ENCODE peak calls at places on chromosomes 12 and 14, in five cellular contexts. B, R, T, H and L are unnamed samples.

GRCh38 chr12:27981874-27982273 is 9.3 kb upstream of the PTHLH start:
- DNase-seq in R (no peak), B (no peak), T (no peak), H (no peak), L (no peak)

GRCh38 chr14:93946104-93946503 is 19.0 kb downstream of the FAM181A start:
- DNase-seq in H (no peak), T (no peak), R (no peak), B (no peak), L (no peak)

GRCh38 chr12:126663304-126664094 is 1598.3 kb downstream of the AACS start:
- DNase-seq in T (peak; percentile 1), B (no peak), H (no peak), R (no peak), L (no peak)

GRCh38 chr12:81598205-81598604 is 160.9 kb downstream of the PPFIA2 start:
- DNase-seq in B (no peak), T (no peak), H (no peak), R (no peak), L (no peak)

GRCh38 chr12:121917950-121918678 is at the start of gene CFAP251:
- DNase-seq in T (no peak), H (peak; percentile 86), B (peak; percentile 98), R (peak; percentile 94), L (peak; percentile 97)

GRCh38 chr14:104240426-104241157 is 102.2 kb downstream of the KIF26A start:
- DNase-seq in H (no peak), T (no peak), R (no peak), B (peak; percentile 24), L (no peak)

GRCh38 chr12:122880668-122881067 is 15.3 kb downstream of the VPS37B start:
- DNase-seq in T (no peak), R (no peak), B (peak; percentile 86), H (no peak), L (peak; percentile 60)

GRCh38 chr14:104792945-104793702 is 2.4 kb downstream of the AKT1 start:
- DNase-seq in H (no peak), T (no peak), B (no peak), R (no peak), L (no peak)

GRCh38 chr12:42372154-42372791 is 46.3 kb downstream of the PPHLN1 start:
- DNase-seq in B (no peak), T (peak; percentile 85), R (peak; percentile 25), H (peak; percentile 11), L (peak; percentile 32)

GRCh38 chr14:104121142-104121541 is 17.2 kb upstream of the KIF26A start:
- DNase-seq in B (no peak), H (no peak), R (no peak), T (no peak), L (no peak)

GRCh38 chr14:70808023-70808401 is 1.3 kb downstream of the MAP3K9 start:
- DNase-seq in R (peak; percentile 45), B (peak; percentile 50), H (peak; percentile 15), T (no peak), L (no peak)

GRCh38 chr12:105223884-105224283 is 12.1 kb downstream of the APPL2 start:
- DNase-seq in T (no peak), H (no peak), R (no peak), B (no peak), L (no peak)

GRCh38 chr14:102827716-102828115 is 50.5 kb downstream of the TRAF3 start:
- DNase-seq in H (no peak), R (no peak), T (no peak), B (no peak), L (no peak)

GRCh38 chr14:59268011-59268410 is 79.5 kb downstream of the DAAM1 start:
- DNase-seq in R (no peak), B (no peak), H (no peak), T (no peak), L (no peak)

GRCh38 chr14:75542585-75543091 is 20.4 kb downstream of the BATF start:
- DNase-seq in R (peak; percentile 79), H (peak; percentile 57), B (no peak), T (peak; percentile 77), L (peak; percentile 33)

GRCh38 chr14:20494935-20495766 is 10.2 kb upstream of the RNASE10 start:
- DNase-seq in R (no peak), H (no peak), B (no peak), T (peak; percentile 47), L (no peak)

GRCh38 chr14:70096866-70097265 is 91.9 kb downstream of the SLC8A3 start:
- DNase-seq in H (no peak), B (no peak), T (no peak), R (no peak), L (no peak)

GRCh38 chr14:101969480-101969879 is 5.1 kb downstream of the DYNC1H1 start:
- DNase-seq in T (no peak), B (no peak), R (no peak), H (no peak), L (no peak)

GRCh38 chr14:99598774-99599173 is 5.2 kb downstream of the CCDC85C start:
- DNase-seq in R (no peak), B (no peak), H (no peak), T (no peak), L (no peak)

GRCh38 chr12:102956738-102957338 is 636 bp upstream of the ASCL1 start:
- DNase-seq in T (no peak), B (no peak), R (no peak), H (no peak), L (no peak)

GRCh38 chr14:106347890-106348755 is 821.7 kb downstream of the TMEM121 start:
- DNase-seq in H (no peak), T (no peak), R (no peak), B (no peak), L (no peak)

GRCh38 chr14:103558071-103558882 is 4.2 kb downstream of the BAG5 start:
- DNase-seq in R (no peak), B (no peak), T (no peak), H (no peak), L (no peak)

GRCh38 chr14:22469541-22470303 is 119.3 kb downstream of the DAD1 start:
- DNase-seq in R (no peak), T (no peak), B (peak; percentile 53), H (no peak), L (no peak)

GRCh38 chr12:4106617-4107016 is 166.9 kb upstream of the CCND2 start:
- DNase-seq in H (no peak), B (no peak), T (no peak), R (no peak), L (no peak)

GRCh38 chr12:124433906-124434305 is 133.5 kb downstream of the NCOR2 start:
- DNase-seq in B (no peak), T (no peak), R (no peak), H (no peak), L (no peak)

GRCh38 chr12:131041968-131042847 is 88.5 kb downstream of the ADGRD1 start:
- DNase-seq in B (peak; percentile 25), T (no peak), H (no peak), R (no peak), L (no peak)

GRCh38 chr14:37594916-37595808 is at the start of the genes FOXA1 and TTC6:
- DNase-seq in H (no peak), B (no peak), T (no peak), R (no peak), L (no peak)

GRCh38 chr14:67187210-67187609 is 2.0 kb upstream of the GARIN2 start:
- DNase-seq in T (no peak), H (no peak), R (no peak), B (no peak), L (no peak)

GRCh38 chr12:28489256-28489655 is 299.0 kb downstream of the CCDC91 start:
- DNase-seq in H (no peak), T (no peak), B (no peak), R (no peak), L (no peak)

GRCh38 chr12:115375188-115375991 is 691.4 kb upstream of the TBX3 start:
- DNase-seq in T (no peak), H (no peak), B (no peak), R (no peak), L (no peak)

GRCh38 chr12:114479831-114480230 is 73.9 kb upstream of the TBX5 start:
- DNase-seq in B (no peak), T (no peak), R (no peak), H (no peak), L (no peak)

GRCh38 chr12:124734224-124734788 is 129.4 kb downstream of the SCARB1 start:
- DNase-seq in H (no peak), R (no peak), B (no peak), T (peak; percentile 84), L (no peak)

GRCh38 chr12:132356686-132357622 is 27.6 kb upstream of the GALNT9 start:
- DNase-seq in B (peak; percentile 89), H (no peak), R (no peak), T (no peak), L (no peak)

GRCh38 chr14:49928010-49928409 is 35.1 kb downstream of the ARF6 start:
- DNase-seq in H (no peak), B (no peak), T (no peak), R (no peak), L (no peak)